ENCODE peak calls at places on chromosomes 3 and 15, in seven cellular contexts. F is naive thymus-derived CD8-positive, alpha-beta T cell; S is AG09309; V is foreskin fibroblast; P is H4; H is stimulated activated CD8-positive, alpha-beta memory T cell treated with anti-CD3 and anti-CD28 coated beads, Interleukin-4, amount 100 ng/mL, for 48 hours; N is posterior cingulate gyrus. C is an unnamed sample.
A peak's percentile ranks its signal among the peaks of the same experiment; 100 is the strongest.

GRCh38 chr3:193944161-193944884 is 191.6 kb upstream of the HES1 start:
- DNase-seq in F (no peak), P (no peak), S (no peak), N (no peak), V (no peak), H (no peak), C (no peak)

GRCh38 chr3:160544837-160545236 is 20.5 kb downstream of the KPNA4 start:
- DNase-seq in S (no peak), V (no peak), P (no peak), N (no peak), H (no peak), F (no peak), C (no peak)

GRCh38 chr3:27166888-27167287 is 202.3 kb downstream of the NEK10 start:
- DNase-seq in H (no peak), V (peak; percentile 91), P (peak; percentile 83), F (no peak), N (no peak), S (peak; percentile 98), C (no peak)

GRCh38 chr3:106261915-106262683 is 393.3 kb upstream of the CBLB start:
- DNase-seq in V (peak; percentile 29), N (no peak), S (peak; percentile 57), H (no peak), P (peak; percentile 38), F (no peak), C (no peak)

GRCh38 chr3:190614466-190615384 is 100.8 kb downstream of the IL1RAP start:
- DNase-seq in F (no peak), V (no peak), N (no peak), S (no peak), H (no peak), P (no peak), C (no peak)

GRCh38 chr15:64162478-64162868 is 349 bp downstream of the PPIB start:
- DNase-seq in V (no peak), N (no peak), P (no peak), H (no peak), F (no peak), S (no peak), C (no peak)

GRCh38 chr15:69141833-69142232 is 18.6 kb upstream of the GLCE start:
- DNase-seq in V (no peak), S (no peak), H (no peak), N (no peak), F (no peak), P (no peak), C (no peak)

GRCh38 chr3:100062665-100063064 is 51.6 kb downstream of the FILIP1L start:
- DNase-seq in H (no peak), N (no peak), S (no peak), F (no peak), V (no peak), P (no peak), C (no peak)

GRCh38 chr3:128297401-128298138 is 144.3 kb downstream of the EEFSEC start:
- DNase-seq in P (no peak), N (no peak), S (peak; percentile 16), F (no peak), H (peak; percentile 8), V (peak; percentile 68), C (no peak)

GRCh38 chr3:9184464-9184835 is 65.0 kb downstream of the SRGAP3 start:
- DNase-seq in S (no peak), V (no peak), N (no peak), P (no peak), F (no peak), H (no peak), C (no peak)

GRCh38 chr3:165185707-165186327 is 10.4 kb downstream of the SLITRK3 start:
- DNase-seq in F (peak; percentile 29), N (no peak), V (peak; percentile 58), S (peak; percentile 4), H (peak; percentile 44), P (peak; percentile 75), C (peak; percentile 5)

GRCh38 chr3:116046350-116046749 is 398.9 kb downstream of the LSAMP start:
- DNase-seq in V (no peak), P (no peak), F (no peak), N (no peak), H (no peak), S (no peak), C (no peak)

GRCh38 chr15:77631790-77632551 is 741 bp downstream of the LINGO1 start:
- DNase-seq in S (no peak), H (no peak), N (no peak), F (no peak), P (no peak), V (no peak), C (no peak)

GRCh38 chr3:48187579-48188265 is 495 bp downstream of the CDC25A start:
- DNase-seq in S (no peak), F (no peak), N (no peak), V (peak; percentile 84), P (no peak), H (peak; percentile 60), C (no peak)

GRCh38 chr3:100040446-100040845 is 73.9 kb downstream of the FILIP1L start:
- DNase-seq in V (peak; percentile 59), P (no peak), S (no peak), H (no peak), N (no peak), F (no peak), C (no peak)

GRCh38 chr3:43629741-43630140 is 7.9 kb upstream of the ANO10 start:
- DNase-seq in S (no peak), V (peak; percentile 31), P (no peak), N (no peak), F (no peak), H (no peak), C (no peak)

GRCh38 chr15:67077641-67078215 is 12.3 kb downstream of the SMAD3 start:
- DNase-seq in V (no peak), H (no peak), F (no peak), S (no peak), P (no peak), N (no peak), C (peak; percentile 48)

GRCh38 chr15:38576837-38577236 is 12.2 kb upstream of the RASGRP1 start:
- DNase-seq in V (no peak), N (no peak), P (no peak), H (no peak), S (no peak), F (no peak), C (no peak)

GRCh38 chr3:194730369-194730768 is 44.7 kb downstream of the FAM43A start:
- DNase-seq in F (no peak), P (peak; percentile 98), S (no peak), H (no peak), V (peak; percentile 15), N (no peak), C (no peak)

GRCh38 chr15:84797212-84797611 is 19.9 kb upstream of the ALPK3 start:
- DNase-seq in N (no peak), P (no peak), V (peak; percentile 81), F (no peak), S (peak; percentile 29), H (no peak), C (no peak)

GRCh38 chr3:156761007-156761406 is 65.1 kb upstream of the LEKR1 start:
- DNase-seq in H (no peak), F (no peak), P (no peak), N (no peak), S (no peak), V (no peak), C (no peak)

GRCh38 chr3:189272500-189273119 is 100.8 kb downstream of the TPRG1 start:
- DNase-seq in F (peak; percentile 39), N (no peak), H (no peak), P (peak; percentile 48), V (no peak), S (no peak), C (no peak)

GRCh38 chr3:141377377-141377776 is 9.1 kb downstream of the ZBTB38 start:
- DNase-seq in H (no peak), S (no peak), F (no peak), P (no peak), N (no peak), V (no peak), C (no peak)

GRCh38 chr3:16884084-16884747 is 539 bp upstream of the PLCL2 start:
- DNase-seq in H (peak; percentile 87), N (peak; percentile 33), V (peak; percentile 78), P (no peak), S (no peak), F (peak; percentile 71), C (peak; percentile 67)

GRCh38 chr3:140723576-140723975 is 45.7 kb downstream of the TRIM42 start:
- DNase-seq in S (no peak), N (no peak), H (no peak), V (no peak), P (no peak), F (no peak), C (no peak)

GRCh38 chr3:111867889-111868426 is 8.9 kb downstream of the PHLDB2 start:
- DNase-seq in N (no peak), S (no peak), P (no peak), V (no peak), F (no peak), H (no peak), C (no peak)

GRCh38 chr3:86969500-86970189 is 21.3 kb downstream of the VGLL3 start:
- DNase-seq in H (peak; percentile 33), S (no peak), V (peak; percentile 79), F (no peak), N (no peak), P (peak; percentile 37), C (no peak)

GRCh38 chr3:125207507-125207906 is 5.0 kb downstream of the SLC12A8 start:
- DNase-seq in P (no peak), S (no peak), F (no peak), V (no peak), N (no peak), H (no peak), C (no peak)

GRCh38 chr15:67025719-67026118 is 39.7 kb upstream of the SMAD3 start:
- DNase-seq in S (peak; percentile 25), H (no peak), P (peak; percentile 72), F (no peak), V (peak; percentile 84), N (no peak), C (no peak)